ENCODE peak calls at places on chromosomes 11 and 22, in six cellular contexts. P is ACHN; B is stimulated activated CD4-positive, alpha-beta T cell treated with anti-CD3 and anti-CD28 coated beads, TNF-alpha, amount 100 ng/mL, for 1 hour; Q is memory B cell; C is NCI-H1092; U is breast epithelium. K is an unnamed sample.

GRCh38 chr22:17272511-17272991 is 53.3 kb upstream of the ADA2 start:
- DNase-seq in P (no peak), B (no peak), Q (no peak), C (no peak), U (no peak), K (no peak)

GRCh38 chr22:24289138-24289537 is 18.5 kb downstream of the SPECC1L start:
- DNase-seq in P (peak; percentile 67), B (no peak), Q (no peak), C (no peak), U (no peak), K (no peak)

GRCh38 chr22:36379593-36380361 is 8.0 kb downstream of the MYH9 start:
- DNase-seq in P (peak; percentile 10), B (no peak), Q (peak; percentile 35), C (no peak), U (peak; percentile 27), K (no peak)

GRCh38 chr11:131924001-131924400 is 553.6 kb downstream of the NTM start:
- DNase-seq in P (no peak), B (no peak), Q (no peak), C (no peak), U (no peak), K (no peak)

GRCh38 chr11:110866081-110866480 is 153.8 kb upstream of the ARHGAP20 start:
- DNase-seq in P (no peak), B (no peak), Q (no peak), C (no peak), U (no peak), K (no peak)

GRCh38 chr11:50075856-50076255 is 43.2 kb downstream of the OR4C45 start:
- DNase-seq in P (no peak), B (no peak), Q (no peak), C (no peak), U (no peak), K (no peak)

GRCh38 chr11:106551744-106552671 is 466.3 kb downstream of the GUCY1A2 start:
- DNase-seq in P (no peak), B (no peak), Q (no peak), C (no peak), U (no peak), K (no peak)

GRCh38 chr22:19065929-19066328 is 56.3 kb downstream of the DGCR2 start:
- DNase-seq in P (no peak), B (no peak), Q (no peak), C (no peak), U (no peak), K (no peak)

GRCh38 chr22:42680648-42681047 is 31.5 kb upstream of the CYB5R3 start:
- DNase-seq in P (peak; percentile 95), B (no peak), Q (no peak), C (no peak), U (no peak), K (no peak)